ENCODE peak calls at places on chromosomes 1 and 21, in six cellular contexts. L is Caco-2; A is brain microvascular endothelial cell; O is CD8-positive, alpha-beta T cell; N is epithelial cell of esophagus; S is psoas muscle. I is an unnamed sample.

GRCh38 chr1:62774971-62775578 is 8.9 kb upstream of the ATG4C start:
- DNase-seq in O (no peak), S (no peak), L (no peak), N (no peak), A (no peak), I (peak)

GRCh38 chr1:222712253-222713090 is at the start of the genes AIDA and BROX:
- DNase-seq in A (peak), S (peak), L (peak), O (peak), N (peak), I (peak)

GRCh38 chr21:42781981-42782722 is 97.2 kb downstream of the WDR4 start:
- DNase-seq in O (no peak), N (no peak), A (no peak), S (no peak), L (no peak), I (no peak)

GRCh38 chr1:44079566-44079965 is 39.1 kb upstream of the KLF17 start:
- DNase-seq in A (no peak), S (no peak), O (no peak), L (no peak), N (no peak), I (no peak)

GRCh38 chr1:108199231-108199657 is 899 bp downstream of the SLC25A24 start:
- DNase-seq in S (no peak), L (peak), A (peak), O (no peak), N (peak), I (peak)

GRCh38 chr1:42210421-42211133 is 46.0 kb upstream of the GUCA2A start:
- DNase-seq in S (no peak), N (peak), A (no peak), O (no peak), L (no peak), I (no peak)

GRCh38 chr1:167651161-167651693 is 21.2 kb downstream of the RCSD1 start:
- DNase-seq in N (no peak), O (no peak), L (no peak), A (no peak), S (no peak), I (peak)

GRCh38 chr1:221766210-221766609 is 24.3 kb upstream of the DUSP10 start:
- DNase-seq in O (no peak), S (no peak), L (no peak), A (no peak), N (no peak), I (no peak)

GRCh38 chr1:72938408-72938807 is 656.1 kb upstream of the NEGR1 start:
- DNase-seq in S (no peak), A (no peak), L (no peak), O (no peak), N (no peak), I (no peak)

GRCh38 chr1:98429851-98430496 is 231.5 kb upstream of the SNX7 start:
- DNase-seq in O (no peak), A (no peak), S (no peak), N (no peak), L (peak), I (no peak)

GRCh38 chr1:211384524-211384923 is 57.9 kb downstream of the TRAF5 start:
- DNase-seq in A (no peak), N (no peak), S (no peak), L (no peak), O (no peak), I (no peak)

GRCh38 chr1:86156571-86157455 is at the start of gene COL24A1:
- DNase-seq in L (no peak), S (peak), O (no peak), A (peak), N (peak), I (peak)

GRCh38 chr1:30604801-30605440 is 118.5 kb downstream of the MATN1 start:
- DNase-seq in L (no peak), S (no peak), O (no peak), N (no peak), A (no peak), I (no peak)

GRCh38 chr1:30605441-30605920 is 117.9 kb downstream of the MATN1 start:
- DNase-seq in L (no peak), N (no peak), O (no peak), S (no peak), A (no peak), I (no peak)

GRCh38 chr1:30601316-30602085 is 121.9 kb downstream of the MATN1 start:
- DNase-seq in A (no peak), S (no peak), O (no peak), L (no peak), N (no peak), I (no peak)

GRCh38 chr1:30600706-30601105 is 122.7 kb downstream of the MATN1 start:
- DNase-seq in N (no peak), S (no peak), A (no peak), O (no peak), L (no peak), I (peak)

GRCh38 chr1:30603081-30603858 is 120.1 kb downstream of the MATN1 start:
- DNase-seq in S (no peak), N (no peak), A (no peak), O (no peak), L (no peak), I (no peak)
- TF ChIP-seq CTCF in S (no peak), N (no peak), A (no peak), O (no peak), L (no peak), I (no peak)

DNA sequence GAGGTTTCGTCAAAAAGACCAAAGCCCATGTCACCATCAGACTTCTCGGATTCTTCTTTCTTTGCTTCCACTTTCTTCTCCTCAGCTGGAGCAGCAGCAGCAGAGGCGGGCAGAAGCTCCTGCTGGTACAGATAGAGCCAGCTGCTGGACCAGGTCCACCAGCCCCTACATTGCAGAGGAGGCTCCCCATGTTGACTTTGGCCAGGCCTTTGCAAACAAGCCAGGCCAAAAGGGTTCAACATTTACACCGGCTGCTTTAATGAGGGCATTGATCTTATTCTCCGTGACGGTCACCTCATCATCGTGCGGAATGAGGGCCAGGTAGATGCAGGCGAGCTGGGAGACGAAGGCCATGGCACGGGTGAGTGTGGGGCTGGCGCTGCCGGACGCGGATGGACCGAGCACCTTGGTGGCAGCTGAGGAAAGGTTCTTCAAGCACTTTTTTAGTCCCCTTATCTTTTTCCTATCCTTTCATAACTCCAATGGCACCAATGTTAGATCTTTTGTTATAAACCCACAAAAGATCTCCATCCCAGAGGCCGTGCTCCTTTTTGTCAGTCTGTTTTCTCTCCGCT is 358.5 kb downstream of the RGS7 start:
- DNase-seq in O (no peak), L (no peak), S (no peak), A (no peak), N (no peak), I (no peak)
- H3K4me3 ChIP-seq in O (no peak), L (no peak), S (no peak), A (no peak), N (no peak), I (no peak)

DNA sequence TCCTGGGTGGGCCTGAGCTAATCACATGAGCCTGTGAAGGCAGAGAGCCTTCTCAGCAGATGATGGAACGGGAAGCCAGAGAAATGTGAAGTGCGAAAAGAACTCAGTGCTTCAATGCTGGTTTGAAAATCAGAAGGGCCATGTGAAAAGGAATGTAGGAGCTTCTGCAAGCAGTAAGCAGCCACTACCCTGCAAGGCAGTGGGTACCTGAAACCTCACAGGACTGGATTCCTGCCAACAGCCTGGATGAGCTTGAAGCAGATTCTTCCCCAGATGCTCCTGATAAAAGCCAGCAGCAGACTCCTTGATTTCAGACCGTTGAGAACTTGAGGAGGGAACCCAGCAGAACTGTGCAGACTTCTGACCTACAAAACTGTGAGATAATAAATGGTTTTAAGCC is 158.6 kb downstream of the SYT2 start:
- DNase-seq in S (no peak), O (no peak), A (no peak), N (no peak), L (no peak), I (no peak)
- TF ChIP-seq CTCF in S (no peak), O (no peak), A (no peak), N (no peak), L (no peak), I (no peak)

DNA sequence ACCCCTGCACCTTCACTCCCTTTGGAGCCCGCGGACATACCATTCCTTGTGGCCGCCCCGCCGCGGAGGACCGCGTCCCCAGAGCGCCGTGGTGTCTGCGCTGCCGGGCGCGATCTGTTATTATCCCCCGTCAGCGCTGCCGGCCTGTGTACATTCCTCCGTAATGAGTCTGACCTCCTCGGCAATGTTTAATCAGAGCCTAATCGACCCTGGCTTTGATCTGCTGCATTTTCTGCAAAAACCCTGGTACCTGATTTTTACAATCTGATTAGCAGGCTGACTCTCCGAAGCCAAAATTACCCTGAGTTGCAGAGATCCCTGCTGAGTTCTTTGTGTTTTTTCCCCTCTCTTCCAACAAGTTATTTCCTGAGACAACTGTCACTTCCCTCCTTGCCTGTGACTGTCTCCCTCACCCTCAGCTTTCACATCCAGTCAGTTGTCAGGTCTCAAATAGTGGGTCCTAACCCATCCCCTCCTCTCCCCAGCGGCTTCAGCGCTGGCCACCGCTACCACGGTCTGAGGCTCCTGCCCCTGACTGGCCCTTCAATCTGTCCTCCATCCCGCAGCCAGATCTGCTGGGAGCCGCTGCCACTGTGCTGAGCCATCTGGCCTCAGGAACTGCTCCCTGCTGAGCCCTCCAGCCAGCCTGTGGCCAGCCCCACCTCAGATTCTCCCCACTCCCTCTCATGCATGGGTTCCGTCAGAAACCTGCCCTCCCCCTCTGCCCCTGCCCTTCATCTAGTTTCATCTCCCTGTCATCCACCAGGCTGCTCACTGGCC is 53.5 kb downstream of the GLIS1 start:
- DNase-seq in L (no peak), S (no peak), O (no peak), N (peak), A (peak), I (no peak)
- H3K4me3 ChIP-seq in L (no peak), S (no peak), O (no peak), N (no peak), A (peak), I (no peak)

GRCh38 chr1:161825831-161826230 is 59.7 kb downstream of the ATF6 start:
- DNase-seq in O (no peak), S (no peak), L (no peak), N (no peak), A (no peak), I (no peak)
- TF ChIP-seq CTCF in O (no peak), S (no peak), L (no peak), N (no peak), A (no peak), I (no peak)